ENCODE peak calls at places on chromosomes 13 and 19, in eight cellular contexts. L is activated T-helper 1 cell treated with anti-CD3 and anti-CD28 coated beads, Interleukin-2, amount 50 U/mL, for 16 hours; O is NCI-H187 treated with DMSO at 0.1 percent for 48 hours; J is aorta; R is CD8-positive, alpha-beta T cell; E is GM04503; F is Right ventricle myocardium inferior; I is psoas muscle. D is an unnamed sample.

GRCh38 chr19:8517551-8518442 is 3.8 kb upstream of the ZNF414 start:
- DNase-seq in L (no peak), O (no peak), J (no peak), R (peak), E (peak), F (peak), I (no peak), D (peak)

GRCh38 chr19:28208745-28209144 is 1004.2 kb downstream of the UQCRFS1 start:
- DNase-seq in L (no peak), O (no peak), J (no peak), R (no peak), E (no peak), F (no peak), I (no peak), D (no peak)

GRCh38 chr19:3431760-3432397 is 48.4 kb downstream of the SMIM24 start:
- DNase-seq in L (no peak), O (no peak), J (no peak), R (no peak), E (no peak), F (no peak), I (no peak), D (no peak)

GRCh38 chr13:30607908-30608307 is 9.8 kb upstream of the USPL1 start:
- DNase-seq in L (peak), O (peak), J (no peak), R (peak), E (no peak), F (no peak), I (no peak), D (peak)

GRCh38 chr13:30301827-30302226 is 5.5 kb downstream of the KATNAL1 start:
- DNase-seq in L (no peak), O (no peak), J (no peak), R (no peak), E (no peak), F (no peak), I (no peak), D (no peak)

GRCh38 chr13:25659091-25659502 is 287.3 kb downstream of the ATP8A2 start:
- DNase-seq in L (no peak), O (no peak), J (no peak), R (no peak), E (no peak), F (no peak), I (no peak), D (no peak)

GRCh38 chr19:56377105-56377924 is 16.0 kb downstream of the ZNF582 start:
- DNase-seq in L (no peak), O (no peak), J (no peak), R (no peak), E (no peak), F (no peak), I (no peak), D (no peak)

GRCh38 chr13:78586706-78587105 is 16.6 kb downstream of the POU4F1 start:
- DNase-seq in L (no peak), O (no peak), J (no peak), R (no peak), E (no peak), F (no peak), I (no peak), D (no peak)

GRCh38 chr13:31433756-31434155 is 234.0 kb downstream of the B3GLCT start:
- DNase-seq in L (no peak), O (no peak), J (no peak), R (no peak), E (no peak), F (no peak), I (no peak), D (no peak)

GRCh38 chr19:48795855-48796142 is 15.0 kb downstream of the BCAT2 start:
- DNase-seq in L (no peak), O (no peak), J (peak), R (no peak), E (no peak), F (no peak), I (peak), D (no peak)

GRCh38 chr13:67048793-67049150 is 181.4 kb downstream of the PCDH9 start:
- DNase-seq in L (no peak), O (no peak), J (no peak), R (no peak), E (no peak), F (no peak), I (no peak), D (no peak)

GRCh38 chr13:68261105-68261504 is 1031.0 kb upstream of the PCDH9 start:
- DNase-seq in L (no peak), O (no peak), J (no peak), R (no peak), E (no peak), F (no peak), I (no peak), D (peak)

GRCh38 chr19:5166262-5166661 is 174.3 kb downstream of the PTPRS start:
- DNase-seq in L (no peak), O (no peak), J (no peak), R (no peak), E (peak), F (no peak), I (no peak), D (no peak)

GRCh38 chr19:51607920-51608562 is 22.2 kb downstream of the SIGLEC5 start:
- DNase-seq in L (no peak), O (no peak), J (peak), R (peak), E (no peak), F (peak), I (peak), D (peak)

GRCh38 chr13:64697226-64697625 is 2532.9 kb downstream of the PCDH9 start:
- DNase-seq in L (no peak), O (no peak), J (no peak), R (no peak), E (no peak), F (no peak), I (no peak), D (no peak)

GRCh38 chr19:13842294-13843103 is 34.4 kb upstream of the NANOS3 start:
- DNase-seq in L (peak), O (no peak), J (peak), R (peak), E (no peak), F (peak), I (peak), D (peak)

GRCh38 chr19:17576758-17577532 is 21.5 kb downstream of the COLGALT1 start:
- DNase-seq in L (no peak), O (no peak), J (no peak), R (no peak), E (no peak), F (no peak), I (no peak), D (no peak)

GRCh38 chr19:51440846-51441409 is 17.3 kb downstream of the SIGLEC8 start:
- DNase-seq in L (peak), O (no peak), J (no peak), R (peak), E (no peak), F (no peak), I (no peak), D (peak)

D was measured in AML-193.